ENCODE peak calls at places on chromosomes 3 and 15, in eight cellular contexts. F is GM13977, Y is fibroblast of the conjunctiva, V is WERI-Rb-1, C is AG09319, H is DMS79, G is hippocampal formation, E is body of pancreas. A is an unnamed sample.

GRCh38 chr3:193869221-193870201 is 266.4 kb upstream of the HES1 start:
- DNase-seq in F (no peak), Y (peak), V (no peak), C (peak), H (no peak), G (no peak), E (no peak), A (no peak)

GRCh38 chr3:195212749-195213085 is 58.2 kb downstream of the XXYLT1 start:
- DNase-seq in F (no peak), Y (no peak), V (no peak), C (no peak), H (no peak), G (no peak), E (no peak), A (no peak)

GRCh38 chr15:71562251-71562650 is 248.1 kb upstream of the NR2E3 start:
- DNase-seq in F (no peak), Y (no peak), V (no peak), C (no peak), H (no peak), G (no peak), E (no peak), A (no peak)

GRCh38 chr3:37279226-37279625 is 104.8 kb upstream of the LRRFIP2 start:
- DNase-seq in F (no peak), Y (peak), V (no peak), C (peak), H (no peak), G (no peak), E (no peak), A (no peak)

GRCh38 chr15:75584121-75584520 is 5.0 kb upstream of the PTPN9 start:
- DNase-seq in F (no peak), Y (no peak), V (no peak), C (no peak), H (no peak), G (no peak), E (no peak), A (no peak)

GRCh38 chr3:58680896-58681525 is 14.4 kb upstream of the FAM3D start:
- DNase-seq in F (no peak), Y (no peak), V (no peak), C (no peak), H (no peak), G (no peak), E (no peak), A (no peak)

GRCh38 chr3:111735912-111736311 is 123.2 kb upstream of the PHLDB2 start:
- DNase-seq in F (no peak), Y (no peak), V (no peak), C (no peak), H (no peak), G (no peak), E (no peak), A (no peak)

GRCh38 chr15:63803106-63803886 is 30.5 kb downstream of the HERC1 start:
- DNase-seq in F (no peak), Y (no peak), V (no peak), C (no peak), H (no peak), G (no peak), E (no peak), A (no peak)

GRCh38 chr15:66707310-66708160 is 5.5 kb downstream of the SMAD6 start:
- DNase-seq in F (no peak), Y (peak), V (peak), C (no peak), H (peak), G (no peak), E (peak), A (no peak)

A was measured in lung.